ENCODE peak calls at places on chromosomes 4 and X, in six cellular contexts. One of them, this sample, is unnamed.

GRCh38 chr4:57109530-57109846 is 697 bp downstream of the IGFBP7 start:
- DNase-seq in GM12865: no peak
- DNase-seq in Peyer's patch: no peak
- DNase-seq in lower leg skin: no peak
- DNase-seq in CD8-positive, alpha-beta T cell: no peak
- DNase-seq in ovary: no peak
- DNase-seq in this sample: no peak

GRCh38 chr4:112927544-112927943 is 121.9 kb upstream of the ANK2 start:
- DNase-seq in Peyer's patch: no peak
- DNase-seq in ovary: no peak
- DNase-seq in lower leg skin: no peak
- DNase-seq in CD8-positive, alpha-beta T cell: no peak
- DNase-seq in GM12865: no peak
- DNase-seq in this sample: no peak

GRCh38 chrX:34927866-34928265 is 14.7 kb upstream of the FAM47B start:
- DNase-seq in lower leg skin: no peak
- DNase-seq in CD8-positive, alpha-beta T cell: no peak
- DNase-seq in ovary: no peak
- DNase-seq in GM12865: no peak
- DNase-seq in Peyer's patch: no peak
- DNase-seq in this sample: no peak

GRCh38 chrX:39829965-39830364 is 267.8 kb downstream of the BCOR start:
- DNase-seq in ovary: no peak
- DNase-seq in lower leg skin: no peak
- DNase-seq in CD8-positive, alpha-beta T cell: no peak
- DNase-seq in GM12865: no peak
- DNase-seq in Peyer's patch: no peak
- DNase-seq in this sample: no peak

GRCh38 chr4:140862182-140862442 is 105.9 kb upstream of the TBC1D9 start:
- DNase-seq in lower leg skin: no peak
- DNase-seq in CD8-positive, alpha-beta T cell: no peak
- DNase-seq in Peyer's patch: no peak
- DNase-seq in GM12865: no peak
- DNase-seq in ovary: no peak
- DNase-seq in this sample: no peak

GRCh38 chrX:40154853-40155616 is 57.3 kb upstream of the BCOR start:
- DNase-seq in Peyer's patch: peak
- DNase-seq in lower leg skin: peak
- DNase-seq in GM12865: peak
- DNase-seq in ovary: peak
- DNase-seq in CD8-positive, alpha-beta T cell: no peak
- DNase-seq in this sample: peak

GRCh38 chr4:8582436-8582835 is 2.2 kb downstream of the GPR78 start:
- DNase-seq in CD8-positive, alpha-beta T cell: no peak
- DNase-seq in GM12865: no peak
- DNase-seq in ovary: peak
- DNase-seq in lower leg skin: no peak
- DNase-seq in Peyer's patch: no peak
- DNase-seq in this sample: no peak

GRCh38 chrX:24448762-24449161 is 16.3 kb upstream of the PDK3 start:
- DNase-seq in GM12865: no peak
- DNase-seq in Peyer's patch: no peak
- DNase-seq in lower leg skin: no peak
- DNase-seq in ovary: no peak
- DNase-seq in CD8-positive, alpha-beta T cell: no peak
- DNase-seq in this sample: no peak

GRCh38 chr4:138898282-138898681 is 117.3 kb upstream of the NOCT start:
- DNase-seq in ovary: no peak
- DNase-seq in CD8-positive, alpha-beta T cell: no peak
- DNase-seq in GM12865: no peak
- DNase-seq in lower leg skin: no peak
- DNase-seq in Peyer's patch: no peak
- DNase-seq in this sample: no peak

GRCh38 chr4:24249972-24250371 is 334.4 kb downstream of the DHX15 start:
- DNase-seq in Peyer's patch: no peak
- DNase-seq in GM12865: no peak
- DNase-seq in CD8-positive, alpha-beta T cell: no peak
- DNase-seq in lower leg skin: no peak
- DNase-seq in ovary: no peak
- DNase-seq in this sample: no peak

DNA sequence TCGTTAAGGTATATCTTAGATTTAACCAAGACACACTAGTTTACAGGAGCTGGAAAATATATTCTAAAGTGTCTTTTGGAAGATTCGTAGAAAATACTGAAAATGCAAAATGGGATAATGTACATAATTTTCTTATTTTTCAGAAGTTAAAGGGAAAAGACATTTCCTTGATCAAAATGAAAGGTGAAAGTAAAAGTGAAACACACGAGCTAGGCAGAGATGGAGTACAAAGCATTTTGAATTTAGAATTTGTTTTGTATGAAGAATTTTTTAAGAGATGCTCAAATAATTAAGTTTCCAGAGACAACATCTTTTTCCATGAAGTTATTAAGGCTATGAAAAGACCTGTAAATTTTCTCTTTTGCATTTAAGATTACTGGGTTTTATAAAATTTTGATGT is 2192.6 kb upstream of the AGA start:
- DNase-seq in Peyer's patch: no peak
- DNase-seq in lower leg skin: no peak
- DNase-seq in ovary: no peak
- DNase-seq in GM12865: no peak
- DNase-seq in CD8-positive, alpha-beta T cell: no peak
- DNase-seq in this sample: no peak
- H3K4me3 ChIP-seq in Peyer's patch: no peak
- H3K4me3 ChIP-seq in lower leg skin: no peak
- H3K4me3 ChIP-seq in ovary: no peak
- H3K4me3 ChIP-seq in GM12865: no peak
- H3K4me3 ChIP-seq in CD8-positive, alpha-beta T cell: no peak
- H3K4me3 ChIP-seq in this sample: no peak

DNA sequence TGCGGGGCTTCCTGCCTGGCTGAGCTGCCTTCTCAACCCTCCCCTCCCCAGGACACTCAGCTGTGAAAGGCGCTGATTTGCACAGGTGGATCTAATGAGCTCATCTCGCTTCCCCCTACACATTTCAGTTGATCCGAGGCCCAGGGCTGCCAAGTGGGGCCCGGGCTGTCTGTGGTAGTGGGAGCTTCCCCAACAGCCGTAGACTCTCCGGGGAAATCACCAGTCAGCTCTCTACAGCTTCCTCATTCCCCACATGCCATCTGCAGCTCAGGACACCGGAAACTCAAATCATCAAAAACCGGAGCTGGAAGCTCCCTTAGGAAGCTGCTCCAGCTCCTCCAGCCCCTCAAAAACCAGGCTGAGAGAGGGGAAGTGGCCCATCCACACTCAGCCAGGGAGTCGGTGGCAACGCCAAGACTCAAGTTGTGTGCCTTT is 56.2 kb downstream of the SMIM20 start:
- DNase-seq in ovary: no peak
- DNase-seq in CD8-positive, alpha-beta T cell: no peak
- DNase-seq in lower leg skin: no peak
- DNase-seq in GM12865: peak
- DNase-seq in Peyer's patch: peak
- DNase-seq in this sample: no peak
- H3K4me3 ChIP-seq in ovary: no peak
- H3K4me3 ChIP-seq in CD8-positive, alpha-beta T cell: no peak
- H3K4me3 ChIP-seq in lower leg skin: no peak
- H3K4me3 ChIP-seq in GM12865: no peak
- H3K4me3 ChIP-seq in Peyer's patch: no peak
- H3K4me3 ChIP-seq in this sample: no peak

DNA sequence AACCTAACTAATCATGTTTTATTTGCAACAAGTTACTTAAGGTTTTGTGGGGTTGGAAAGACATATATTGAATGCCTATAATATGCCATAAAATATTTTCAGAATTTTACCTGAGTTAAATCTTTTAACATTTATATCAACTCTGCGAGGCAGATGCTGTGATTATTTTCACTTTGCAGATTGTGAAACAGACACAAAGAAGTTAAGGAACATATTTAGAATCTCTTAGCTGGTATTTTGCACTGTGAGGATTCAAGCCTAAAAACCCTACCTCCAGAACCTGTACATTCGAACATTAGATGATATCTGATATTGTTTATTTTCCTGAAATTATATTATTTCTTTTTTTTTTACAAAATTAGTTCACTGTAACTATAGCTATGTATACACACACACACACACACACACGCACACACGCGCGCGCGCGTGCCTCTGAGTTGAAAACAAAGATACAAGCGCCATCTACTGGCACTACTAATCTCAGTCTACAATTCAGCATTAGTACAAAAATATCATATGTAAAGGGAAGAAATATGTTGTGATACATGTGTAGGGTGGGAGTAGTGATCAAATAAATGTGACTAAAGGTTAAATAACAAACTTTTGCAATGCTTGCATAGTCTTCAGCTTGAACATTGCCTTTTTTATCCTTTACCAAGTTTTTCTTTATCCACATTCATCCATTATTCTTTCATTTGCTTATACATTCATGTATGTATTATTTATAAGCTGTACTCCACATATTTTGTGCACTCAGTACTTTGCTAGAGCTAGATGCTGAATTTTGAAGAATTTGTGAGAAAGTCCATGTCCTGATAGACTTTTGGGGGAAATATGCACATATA is 61.5 kb downstream of the ANXA10 start:
- DNase-seq in CD8-positive, alpha-beta T cell: peak
- DNase-seq in ovary: peak
- DNase-seq in lower leg skin: peak
- DNase-seq in GM12865: peak
- DNase-seq in Peyer's patch: peak
- DNase-seq in this sample: peak
- H3K4me3 ChIP-seq in CD8-positive, alpha-beta T cell: no peak
- H3K4me3 ChIP-seq in ovary: peak
- H3K4me3 ChIP-seq in lower leg skin: no peak
- H3K4me3 ChIP-seq in GM12865: peak
- H3K4me3 ChIP-seq in Peyer's patch: no peak
- H3K4me3 ChIP-seq in this sample: peak

GRCh38 chr4:3480528-3481112 is 17.5 kb downstream of the DOK7 start:
- DNase-seq in GM12865: peak
- DNase-seq in lower leg skin: peak
- DNase-seq in CD8-positive, alpha-beta T cell: peak
- DNase-seq in Peyer's patch: peak
- DNase-seq in ovary: peak
- DNase-seq in this sample: peak
- H3K4me3 ChIP-seq in GM12865: no peak
- H3K4me3 ChIP-seq in lower leg skin: no peak
- H3K4me3 ChIP-seq in CD8-positive, alpha-beta T cell: no peak
- H3K4me3 ChIP-seq in Peyer's patch: no peak
- H3K4me3 ChIP-seq in ovary: no peak
- H3K4me3 ChIP-seq in this sample: no peak

GRCh38 chr4:125315571-125316390 is 1.0 kb downstream of the FAT4 start:
- DNase-seq in CD8-positive, alpha-beta T cell: no peak
- DNase-seq in GM12865: no peak
- DNase-seq in ovary: peak
- DNase-seq in lower leg skin: no peak
- DNase-seq in Peyer's patch: peak
- DNase-seq in this sample: no peak

GRCh38 chr4:125317526-125317880 is 2.7 kb downstream of the FAT4 start:
- DNase-seq in CD8-positive, alpha-beta T cell: no peak
- DNase-seq in ovary: no peak
- DNase-seq in GM12865: no peak
- DNase-seq in Peyer's patch: peak
- DNase-seq in lower leg skin: peak
- DNase-seq in this sample: no peak

GRCh38 chr4:125314676-125315570 is at the start of gene FAT4:
- DNase-seq in Peyer's patch: peak
- DNase-seq in CD8-positive, alpha-beta T cell: peak
- DNase-seq in GM12865: peak
- DNase-seq in ovary: peak
- DNase-seq in lower leg skin: peak
- DNase-seq in this sample: peak

GRCh38 chr4:125316391-125316780 is 1.6 kb downstream of the FAT4 start:
- DNase-seq in Peyer's patch: peak
- DNase-seq in CD8-positive, alpha-beta T cell: no peak
- DNase-seq in ovary: no peak
- DNase-seq in GM12865: no peak
- DNase-seq in lower leg skin: peak
- DNase-seq in this sample: no peak

DNA sequence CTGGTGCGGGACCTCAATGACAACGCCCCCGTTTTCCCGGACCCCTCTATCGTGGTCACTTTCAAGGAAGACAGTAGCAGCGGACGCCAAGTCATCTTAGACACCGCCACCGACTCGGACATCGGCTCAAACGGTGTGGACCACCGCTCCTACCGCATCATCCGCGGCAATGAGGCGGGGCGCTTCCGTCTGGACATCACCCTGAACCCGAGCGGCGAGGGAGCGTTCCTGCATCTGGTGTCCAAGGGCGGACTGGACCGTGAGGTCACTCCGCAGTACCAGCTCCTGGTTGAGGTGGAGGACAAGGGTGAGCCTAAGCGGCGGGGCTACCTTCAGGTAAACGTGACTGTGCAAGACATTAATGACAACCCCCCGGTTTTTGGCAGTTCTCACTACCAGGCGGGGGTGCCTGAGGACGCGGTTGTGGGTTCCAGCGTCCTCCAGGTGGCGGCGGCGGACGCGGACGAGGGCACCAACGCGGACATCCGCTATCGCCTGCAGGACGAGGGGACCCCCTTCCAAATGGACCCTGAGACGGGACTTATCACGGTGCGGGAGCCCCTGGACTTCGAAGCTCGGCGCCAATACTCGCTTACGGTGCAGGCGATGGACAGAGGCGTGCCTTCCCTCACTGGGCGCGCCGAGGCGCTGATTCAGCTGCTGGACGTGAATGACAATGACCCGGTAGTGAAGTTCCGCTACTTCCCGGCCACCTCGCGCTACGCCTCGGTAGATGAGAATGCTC is 2.2 kb downstream of the FAT4 start:
- DNase-seq in Peyer's patch: peak
- DNase-seq in ovary: peak
- DNase-seq in lower leg skin: no peak
- DNase-seq in CD8-positive, alpha-beta T cell: no peak
- DNase-seq in GM12865: no peak
- DNase-seq in this sample: no peak
- H3K4me3 ChIP-seq in Peyer's patch: peak
- H3K4me3 ChIP-seq in ovary: peak
- H3K4me3 ChIP-seq in lower leg skin: peak
- H3K4me3 ChIP-seq in CD8-positive, alpha-beta T cell: no peak
- H3K4me3 ChIP-seq in GM12865: no peak
- H3K4me3 ChIP-seq in this sample: no peak

DNA sequence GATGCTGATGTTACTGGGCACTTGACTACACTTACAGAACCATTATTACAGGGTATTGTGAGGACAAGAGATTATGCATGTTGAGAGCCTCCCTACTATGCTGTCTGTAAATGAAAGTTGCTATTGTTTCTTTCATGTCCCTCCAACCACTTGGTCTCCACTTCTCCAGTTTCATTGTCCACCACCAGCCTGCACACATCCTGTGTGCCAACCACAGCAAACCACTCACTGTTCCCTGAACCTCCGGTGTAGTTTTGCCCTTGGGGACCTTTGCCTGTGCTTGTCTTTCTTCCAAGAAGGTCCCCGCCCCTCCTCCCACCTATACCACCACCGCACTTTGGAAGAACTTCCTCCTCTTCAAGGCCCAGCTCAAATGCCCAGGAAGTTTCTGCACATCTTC is 43.1 kb upstream of the AFF2 start:
- DNase-seq in lower leg skin: no peak
- DNase-seq in CD8-positive, alpha-beta T cell: no peak
- DNase-seq in GM12865: peak
- DNase-seq in ovary: no peak
- DNase-seq in Peyer's patch: no peak
- DNase-seq in this sample: no peak
- H3K4me3 ChIP-seq in lower leg skin: no peak
- H3K4me3 ChIP-seq in CD8-positive, alpha-beta T cell: no peak
- H3K4me3 ChIP-seq in GM12865: no peak
- H3K4me3 ChIP-seq in ovary: no peak
- H3K4me3 ChIP-seq in Peyer's patch: no peak
- H3K4me3 ChIP-seq in this sample: no peak

This sample was measured in CD4-positive, CD25-positive, alpha-beta regulatory T cell.